ENCODE peak calls at places on chromosomes 11 and 22, in six cellular contexts. P is COR-L47; Z is aorta; K is activated CD4-positive, alpha-beta memory T cell treated with anti-CD3 and anti-CD28 coated beads for 36 hours; N is stimulated activated CD4-positive, alpha-beta T cell treated with anti-CD3 and anti-CD28 coated beads, TNF-alpha, amount 100 ng/mL, for 4 hours; F is activated CD4-positive, alpha-beta T cell treated with anti-CD3 and anti-CD28 coated beads, Interleukin-2, amount 10 ng/mL, durations not matched to agents 7 days and 5 days. X is an unnamed sample.
A peak's percentile ranks its signal among the peaks of the same experiment; 100 is the strongest.

GRCh38 chr22:30212996-30213441 is 33.5 kb downstream of the LIF start:
- DNase-seq in F (no peak), N (no peak), P (no peak), Z (peak; percentile 82), K (no peak), X (no peak)

GRCh38 chr22:45703758-45704157 is 32.1 kb downstream of the ATXN10 start:
- DNase-seq in Z (no peak), N (no peak), P (no peak), K (no peak), F (no peak), X (no peak)

GRCh38 chr11:44651535-44652130 is 75.1 kb upstream of the TSPAN18 start:
- DNase-seq in P (no peak), Z (no peak), K (no peak), F (no peak), N (no peak), X (no peak)

GRCh38 chr11:28767574-28767973 is 659.4 kb downstream of the METTL15 start:
- DNase-seq in P (no peak), N (no peak), Z (no peak), F (no peak), K (no peak), X (no peak)

GRCh38 chr11:111604392-111605009 is 2.3 kb downstream of the SIK2 start:
- DNase-seq in Z (no peak), F (peak; percentile 22), P (peak; percentile 31), K (no peak), N (no peak), X (no peak)

GRCh38 chr11:75345455-75346224 is 5.8 kb downstream of the ARRB1 start:
- DNase-seq in Z (no peak), K (no peak), P (no peak), F (no peak), N (no peak), X (no peak)

GRCh38 chr22:28112130-28112529 is 193.1 kb upstream of the PITPNB start:
- DNase-seq in Z (no peak), P (no peak), K (no peak), F (no peak), N (no peak), X (no peak)

GRCh38 chr22:46612904-46613605 is 7.1 kb upstream of the GRAMD4 start:
- DNase-seq in P (no peak), N (no peak), F (peak; percentile 59), K (peak; percentile 67), Z (peak; percentile 58), X (no peak)

GRCh38 chr11:118851970-118852369 is 31.7 kb upstream of the CXCR5 start:
- DNase-seq in K (no peak), P (no peak), Z (no peak), N (no peak), F (no peak), X (no peak)

X was measured in activated T-helper 1 cell treated with anti-CD3 and anti-CD28 coated beads, Interleukin-2, amount 50 U/mL, for 16 hours.